ENCODE peak calls at places on chromosome 19, in five cellular contexts. M, W, G, F and H are unnamed samples.

GRCh38 chr19:31266196-31266595 is 83.0 kb downstream of the TSHZ3 start:
- DNase-seq in M (no peak), W (no peak), G (no peak), F (no peak), H (no peak)

GRCh38 chr19:31262673-31263308 is 86.4 kb downstream of the TSHZ3 start:
- DNase-seq in M (no peak), W (no peak), G (no peak), F (no peak), H (no peak)

GRCh38 chr19:7784856-7785255 is 21.8 kb downstream of the CLEC4M start:
- DNase-seq in M (no peak), W (no peak), G (no peak), F (no peak), H (no peak)

GRCh38 chr19:16830679-16831078 is 1.5 kb downstream of the SIN3B start:
- DNase-seq in M (no peak), W (no peak), G (no peak), F (peak), H (no peak)

GRCh38 chr19:15759962-15760565 is 22.3 kb downstream of the OR10H3 start:
- DNase-seq in M (no peak), W (no peak), G (peak), F (no peak), H (no peak)

GRCh38 chr19:38830039-38830733 is 1.4 kb downstream of the ECH1 start:
- DNase-seq in M (no peak), W (no peak), G (no peak), F (no peak), H (no peak)

GRCh38 chr19:8973501-8974091 is 36.6 kb downstream of the MUC16 start:
- DNase-seq in M (no peak), W (no peak), G (no peak), F (peak), H (peak)

GRCh38 chr19:12801466-12802266 is at the start of the genes PRDX2 and THSD8:
- DNase-seq in M (peak), W (no peak), G (peak), F (peak), H (peak)

GRCh38 chr19:49256691-49257090 is 68.3 kb downstream of the SLC6A16 start:
- DNase-seq in M (no peak), W (no peak), G (no peak), F (no peak), H (no peak)

GRCh38 chr19:2770055-2771013 is 12.7 kb downstream of the SGTA start:
- DNase-seq in M (no peak), W (no peak), G (no peak), F (peak), H (no peak)

GRCh38 chr19:6032827-6033226 is 54.9 kb upstream of the RANBP3 start:
- DNase-seq in M (no peak), W (no peak), G (no peak), F (no peak), H (no peak)

GRCh38 chr19:48632692-48633147 is 4.5 kb downstream of the DBP start:
- DNase-seq in M (no peak), W (no peak), G (peak), F (no peak), H (peak)

GRCh38 chr19:13929956-13930355 is 8.3 kb downstream of the PODNL1 start:
- DNase-seq in M (no peak), W (no peak), G (no peak), F (no peak), H (no peak)

GRCh38 chr19:52138614-52139290 is 986 bp downstream of the ZNF616 start:
- DNase-seq in M (peak), W (peak), G (peak), F (peak), H (peak)

GRCh38 chr19:47012620-47013019 is 7.0 kb upstream of the NPAS1 start:
- DNase-seq in M (no peak), W (no peak), G (no peak), F (no peak), H (no peak)